ENCODE peak calls at places on chromosomes 1 and 21, in nine cellular contexts. F is colonic mucosa, B is substantia nigra, P is fibroblast of lung, M is cardiac muscle cell, Q is pancreas, H is HL-60, U is RWPE1, R is right lobe of liver. V is an unnamed sample.

GRCh38 chr1:1775364-1776226 is 2.7 kb downstream of the NADK start:
- DNase-seq in U (no peak), F (no peak), M (no peak), P (no peak), B (no peak), R (no peak), Q (no peak), H (no peak), V (no peak)

GRCh38 chr1:57133686-57134085 is 167.9 kb upstream of the C8B start:
- DNase-seq in H (no peak), F (no peak), B (no peak), P (no peak), R (no peak), U (no peak), Q (no peak), M (peak; percentile 40), V (no peak)

GRCh38 chr1:87872692-87873091 is 544.0 kb downstream of the LMO4 start:
- DNase-seq in H (no peak), R (no peak), F (no peak), Q (no peak), P (no peak), B (no peak), M (no peak), U (no peak), V (no peak)

GRCh38 chr1:61956012-61956645 is 213.8 kb downstream of the PATJ start:
- DNase-seq in H (no peak), P (peak; percentile 8), R (no peak), Q (no peak), B (no peak), F (no peak), M (no peak), U (no peak), V (no peak)

GRCh38 chr1:10692401-10693021 is 103.9 kb downstream of the CASZ1 start:
- DNase-seq in M (no peak), B (no peak), F (peak; percentile 88), P (no peak), R (no peak), U (peak; percentile 38), Q (peak; percentile 85), H (peak; percentile 17), V (peak; percentile 77)

GRCh38 chr1:236117710-236118109 is 24.6 kb upstream of the GPR137B start:
- DNase-seq in H (no peak), Q (no peak), P (no peak), R (no peak), B (no peak), M (no peak), U (peak; percentile 31), F (no peak), V (no peak)

GRCh38 chr1:53508056-53508990 is 49.1 kb downstream of the DMRTB1 start:
- DNase-seq in Q (peak; percentile 54), M (no peak), R (no peak), P (no peak), H (no peak), B (no peak), U (no peak), F (no peak), V (no peak)

GRCh38 chr1:26360051-26360806 is 6.3 kb upstream of the CRYBG2 start:
- DNase-seq in M (no peak), B (no peak), R (no peak), F (no peak), P (no peak), Q (peak; percentile 70), U (no peak), H (no peak), V (no peak)

GRCh38 chr1:14666376-14666775 is 67.9 kb downstream of the KAZN start:
- DNase-seq in R (no peak), P (no peak), Q (no peak), M (no peak), F (no peak), B (no peak), U (peak; percentile 35), H (no peak), V (no peak)

GRCh38 chr1:88609051-88609450 is 75.0 kb upstream of the PKN2 start:
- DNase-seq in R (no peak), H (no peak), U (no peak), M (no peak), P (no peak), Q (no peak), F (no peak), B (no peak), V (no peak)

GRCh38 chr1:204108312-204109141 is 35.6 kb downstream of the SOX13 start:
- DNase-seq in P (no peak), M (no peak), U (no peak), F (no peak), R (no peak), H (no peak), Q (no peak), B (no peak), V (no peak)

GRCh38 chr1:224846119-224846907 is 83.2 kb upstream of the DNAH14 start:
- DNase-seq in M (no peak), R (no peak), P (no peak), B (no peak), Q (no peak), F (no peak), H (no peak), U (no peak), V (no peak)

GRCh38 chr1:61387829-61388228 is 305.5 kb downstream of the NFIA start:
- DNase-seq in F (no peak), R (no peak), B (no peak), M (no peak), U (no peak), P (no peak), H (no peak), Q (no peak), V (no peak)

DNA sequence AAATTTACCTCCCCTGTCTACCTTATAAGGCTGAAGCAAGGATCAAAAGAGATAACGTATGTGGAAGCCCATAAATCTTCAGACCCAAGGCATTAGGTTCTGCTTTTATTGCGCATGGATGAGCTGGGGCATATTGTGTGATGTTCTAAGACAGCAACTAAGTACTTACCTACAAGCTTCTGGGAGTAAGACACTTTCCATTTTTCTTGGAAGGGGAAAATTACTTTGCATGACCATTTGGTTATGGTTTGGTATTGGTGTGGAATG is 21.1 kb downstream of the LMOD1 start:
- DNase-seq in P (no peak), F (no peak), B (no peak), Q (no peak), R (no peak), M (no peak), U (no peak), H (no peak), V (no peak)
- H3K27ac ChIP-seq in P (no peak overlapping the region), F (no peak overlapping the region), B (no peak overlapping the region), Q (no peak overlapping the region), R (no peak overlapping the region), M (no peak overlapping the region), U (no peak overlapping the region), H (no peak overlapping the region), V (no peak overlapping the region)

GRCh38 chr21:19340303-19340702 is 936.7 kb upstream of the TMPRSS15 start:
- DNase-seq in U (no peak), M (no peak), Q (no peak), R (no peak), B (no peak), P (no peak), F (no peak), H (no peak), V (no peak)
- H3K27ac ChIP-seq in U (no peak overlapping the region), M (no peak overlapping the region), Q (no peak overlapping the region), R (no peak overlapping the region), B (no peak overlapping the region), P (no peak overlapping the region), F (no peak overlapping the region), H (no peak overlapping the region), V (no peak overlapping the region)

DNA sequence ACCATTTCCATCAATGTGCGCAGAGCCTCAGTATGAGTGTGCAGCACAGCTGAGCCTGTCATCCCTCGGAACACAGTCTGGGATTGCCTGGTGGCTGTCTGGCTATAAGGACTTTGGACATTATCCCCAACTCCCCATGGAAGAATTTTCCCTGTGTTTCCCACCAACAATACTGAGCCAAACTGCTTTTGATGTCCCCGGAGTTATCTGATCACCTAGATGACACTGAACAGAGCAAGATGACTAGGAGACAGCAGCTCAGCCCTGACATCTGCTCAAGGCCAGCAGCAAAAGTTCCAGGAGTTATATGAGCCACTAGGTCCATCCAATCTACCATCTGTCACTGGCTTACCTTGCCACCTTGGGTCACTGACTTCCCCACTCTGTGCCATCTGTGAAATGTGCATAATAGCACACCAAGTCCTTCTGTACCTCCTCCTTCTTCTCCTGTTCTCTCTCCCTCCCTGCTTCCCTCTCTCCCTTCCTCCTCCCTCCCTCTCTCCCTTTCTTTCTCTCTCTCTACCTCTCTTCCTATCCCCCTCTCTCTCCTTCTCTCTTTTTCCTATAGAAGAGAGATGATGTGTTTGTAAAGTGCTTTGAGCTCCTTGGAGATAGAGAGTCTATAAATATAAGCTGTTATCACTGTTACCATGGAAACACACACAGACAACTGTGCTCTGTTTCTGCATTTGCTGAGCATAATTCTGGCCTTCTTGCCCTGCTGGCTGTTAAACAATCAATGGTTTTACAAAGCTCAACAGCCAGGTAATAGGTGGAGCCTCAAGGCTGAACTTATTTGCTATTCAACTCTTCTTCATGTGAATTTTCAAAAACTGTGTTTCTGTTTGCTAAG is 19.7 kb upstream of the ATP1B1 start:
- DNase-seq in P (peak; percentile 21), B (no peak), M (peak; percentile 79), F (no peak), H (no peak), R (no peak), U (no peak), Q (no peak), V (no peak)
- H3K27ac ChIP-seq in P (no peak overlapping the region), B (peak overlapping the region; percentile 85), M (peak overlapping the region; percentile 90), F (no peak overlapping the region), H (no peak overlapping the region), R (no peak overlapping the region), U (no peak overlapping the region), Q (no peak overlapping the region), V (no peak overlapping the region)

GRCh38 chr1:230103341-230104173 is 36.5 kb downstream of the GALNT2 start:
- DNase-seq in F (no peak), R (no peak), M (peak; percentile 41), B (no peak), P (peak; percentile 73), U (no peak), Q (no peak), H (no peak), V (no peak)
- H3K27ac ChIP-seq in F (peak overlapping the region; percentile 62), R (no peak overlapping the region), M (no peak overlapping the region), B (no peak overlapping the region), P (peak overlapping the region; percentile 87), U (peak overlapping the region; percentile 96), Q (no peak overlapping the region), H (no peak overlapping the region), V (peak overlapping the region; percentile 80)

V was measured in stomach.